ENCODE peak calls at places on chromosomes 11 and 22, in ten cellular contexts. Y, K, M, E, A, N, D, R, B and I are unnamed samples.

GRCh38 chr11:75100314-75100713 is 3.6 kb upstream of the OR2AT4 start:
- DNase-seq in Y (peak; percentile 41), K (no peak), M (no peak), E (no peak), A (peak; percentile 81), N (no peak), D (peak; percentile 24), R (peak; percentile 30), B (peak; percentile 21), I (peak; percentile 46)

GRCh38 chr11:62143727-62144126 is 19.9 kb downstream of the INCENP start:
- DNase-seq in Y (no peak), K (no peak), M (no peak), E (peak; percentile 11), A (no peak), N (no peak), D (no peak), R (no peak), B (no peak), I (no peak)

GRCh38 chr11:43555811-43556210 is 124.7 kb upstream of the HSD17B12 start:
- DNase-seq in Y (peak; percentile 19), K (no peak), M (no peak), E (peak; percentile 88), A (peak; percentile 37), N (no peak), D (peak; percentile 19), R (no peak), B (peak; percentile 57), I (peak; percentile 32)

GRCh38 chr11:63871962-63872832 is 33.3 kb downstream of the MARK2 start:
- DNase-seq in Y (peak; percentile 92), K (peak; percentile 89), M (peak; percentile 92), E (peak; percentile 90), A (peak; percentile 93), N (peak; percentile 92), D (peak; percentile 89), R (peak; percentile 97), B (peak; percentile 94), I (peak; percentile 95)

GRCh38 chr11:75480890-75481190 is 44.9 kb downstream of the GDPD5 start:
- DNase-seq in Y (no peak), K (no peak), M (no peak), E (no peak), A (no peak), N (no peak), D (no peak), R (no peak), B (no peak), I (no peak)

GRCh38 chr11:5591613-5592012 is 4.8 kb upstream of the TRIM6 start:
- DNase-seq in Y (no peak), K (no peak), M (no peak), E (no peak), A (no peak), N (no peak), D (no peak), R (no peak), B (no peak), I (no peak)

GRCh38 chr22:47095395-47096122 is 333.1 kb downstream of the TBC1D22A start:
- DNase-seq in Y (peak; percentile 63), K (no peak), M (no peak), E (no peak), A (peak; percentile 32), N (no peak), D (peak; percentile 53), R (no peak), B (no peak), I (no peak)

GRCh38 chr22:49046546-49047305 is 780.9 kb downstream of the BRD1 start:
- DNase-seq in Y (no peak), K (peak; percentile 69), M (no peak), E (peak; percentile 58), A (no peak), N (no peak), D (no peak), R (no peak), B (no peak), I (no peak)

GRCh38 chr11:34052608-34053160 is 1.2 kb downstream of the CAPRIN1 start:
- DNase-seq in Y (no peak), K (peak; percentile 48), M (peak; percentile 25), E (peak; percentile 30), A (no peak), N (no peak), D (no peak), R (no peak), B (no peak), I (peak; percentile 25)

GRCh38 chr11:134599180-134599810 is 187.3 kb upstream of the B3GAT1 start:
- DNase-seq in Y (no peak), K (no peak), M (no peak), E (no peak), A (no peak), N (no peak), D (no peak), R (no peak), B (no peak), I (no peak)

GRCh38 chr11:86161373-86162255 is 82.9 kb upstream of the EED start:
- DNase-seq in Y (no peak), K (no peak), M (no peak), E (no peak), A (no peak), N (no peak), D (no peak), R (no peak), B (no peak), I (no peak)

GRCh38 chr11:64826578-64827450 is 16.5 kb upstream of the MEN1 start:
- DNase-seq in Y (no peak), K (no peak), M (no peak), E (peak; percentile 65), A (no peak), N (peak; percentile 76), D (no peak), R (no peak), B (no peak), I (no peak)

GRCh38 chr11:838441-839279 is 3.7 kb downstream of the POLR2L start:
- DNase-seq in Y (no peak), K (no peak), M (no peak), E (no peak), A (no peak), N (no peak), D (no peak), R (peak; percentile 41), B (no peak), I (no peak)
- TF ChIP-seq CTCF in Y (peak; percentile 18), K (no peak), M (no peak), E (no peak), A (peak; percentile 13), N (no peak), D (no peak), R (peak; percentile 34), B (no peak), I (peak; percentile 28)

DNA sequence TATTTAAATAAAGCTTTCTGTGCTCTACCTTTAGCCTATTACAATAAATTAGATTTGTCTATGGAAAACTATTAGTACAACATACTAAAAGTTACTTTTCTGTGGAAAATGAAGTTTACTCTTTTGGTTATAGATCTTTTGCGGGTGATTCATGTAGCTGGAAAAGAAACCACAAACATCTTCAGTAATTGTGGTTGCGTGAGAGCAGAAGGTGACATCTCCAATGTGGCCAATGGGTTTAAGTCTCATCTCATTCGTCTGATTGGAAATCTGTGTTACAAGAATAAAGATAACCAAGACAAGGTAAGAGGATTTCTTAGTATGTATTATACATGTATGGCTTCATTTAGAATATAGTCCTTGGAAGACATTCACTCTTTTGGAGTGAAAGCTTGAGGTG is 68.6 kb downstream of the ATXN10 start:
- DNase-seq in Y (peak; percentile 83), K (no peak), M (no peak), E (no peak), A (peak; percentile 35), N (no peak), D (peak; percentile 81), R (no peak), B (no peak), I (no peak)
- H3K4me3 ChIP-seq in Y (no peak overlapping the region), K (no peak overlapping the region), M (no peak overlapping the region), E (no peak overlapping the region), A (no peak overlapping the region), N (no peak overlapping the region), D (no peak overlapping the region), R (no peak overlapping the region), B (no peak overlapping the region), I (no peak overlapping the region)

GRCh38 chr22:23850136-23850611 is 7.5 kb upstream of the SLC2A11 start:
- DNase-seq in Y (no peak), K (no peak), M (peak; percentile 11), E (no peak), A (no peak), N (peak; percentile 76), D (no peak), R (no peak), B (no peak), I (no peak)

GRCh38 chr22:23847310-23847920 is 8.6 kb upstream of the DERL3 start:
- DNase-seq in Y (no peak), K (no peak), M (no peak), E (no peak), A (no peak), N (peak; percentile 62), D (no peak), R (no peak), B (no peak), I (no peak)

GRCh38 chr22:23845661-23846469 is 7.1 kb upstream of the DERL3 start:
- DNase-seq in Y (no peak), K (no peak), M (no peak), E (no peak), A (no peak), N (peak; percentile 66), D (no peak), R (no peak), B (no peak), I (no peak)

GRCh38 chr22:23849009-23850006 is 8.4 kb upstream of the SLC2A11 start:
- DNase-seq in Y (peak; percentile 55), K (peak; percentile 90), M (peak; percentile 77), E (peak; percentile 86), A (peak; percentile 51), N (peak; percentile 93), D (no peak), R (peak; percentile 60), B (peak; percentile 65), I (peak; percentile 72)

GRCh38 chr22:23847991-23848864 is 9.4 kb upstream of the DERL3 start:
- DNase-seq in Y (no peak), K (no peak), M (no peak), E (no peak), A (no peak), N (peak; percentile 67), D (no peak), R (no peak), B (no peak), I (no peak)
- TF ChIP-seq CTCF in Y (no peak), K (no peak), M (no peak), E (no peak), A (no peak), N (no peak), D (no peak), R (no peak), B (no peak), I (no peak)

DNA sequence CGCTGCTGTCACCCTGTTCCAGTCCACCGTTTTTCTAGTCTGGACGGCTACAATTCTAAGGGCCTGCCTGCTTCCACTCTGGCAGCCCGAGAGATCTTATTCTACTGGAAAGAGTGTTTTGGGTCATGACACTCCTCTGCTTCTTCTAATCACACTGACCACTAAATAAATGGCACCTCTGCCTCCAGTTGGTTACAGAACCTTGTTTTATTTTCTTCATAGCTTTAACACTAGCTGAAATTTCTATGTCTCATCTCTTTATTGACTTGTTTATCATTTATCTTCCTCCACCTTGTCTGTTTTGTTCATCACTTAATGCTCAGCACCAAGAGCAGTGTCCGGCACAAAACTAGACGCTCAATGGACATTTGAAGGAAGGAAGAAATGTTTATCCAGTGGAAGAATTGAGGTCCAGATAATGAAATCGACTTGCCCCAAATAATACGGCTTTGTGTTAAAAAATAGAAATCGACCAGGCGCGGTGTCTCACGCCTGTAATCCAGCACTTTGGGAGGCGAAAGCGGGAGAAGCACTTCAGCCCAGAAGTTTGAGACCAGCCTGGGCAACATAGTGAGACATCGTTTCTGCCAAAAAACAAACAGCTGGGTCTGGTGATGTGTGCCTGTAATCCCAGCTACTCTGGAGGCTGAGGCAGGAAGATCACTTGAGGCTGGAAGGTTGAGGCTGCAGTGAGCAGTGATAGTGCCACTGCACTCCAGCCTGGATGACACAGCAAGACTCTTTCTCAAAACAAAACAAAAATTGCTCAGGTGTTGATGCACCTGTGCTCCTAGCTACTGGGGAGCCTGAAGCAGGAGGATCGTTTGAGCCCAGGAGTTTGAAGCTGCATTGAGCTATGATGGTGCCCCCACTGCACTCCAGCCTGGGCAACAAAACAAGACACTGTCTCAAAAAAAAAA is 693 bp upstream of the PRR14L start:
- DNase-seq in Y (no peak), K (no peak), M (no peak), E (no peak), A (no peak), N (no peak), D (no peak), R (no peak), B (no peak), I (no peak)
- H3K4me3 ChIP-seq in Y (peak overlapping the region; percentile 90), K (no peak overlapping the region), M (peak overlapping the region; percentile 97), E (peak overlapping the region; percentile 93), A (no peak overlapping the region), N (peak overlapping the region; percentile 49), D (peak overlapping the region; percentile 93), R (peak overlapping the region; percentile 30), B (peak overlapping the region; percentile 92), I (peak overlapping the region; percentile 67)